ENCODE peak calls at places on chromosomes 4 and X, in five cellular contexts. J is T-helper 17 cell; V is stimulated activated CD8-positive, alpha-beta memory T cell treated with anti-CD3 and anti-CD28 coated beads, Interleukin-15, amount 100 ng/mL, for 4 hours; K is ecto neural progenitor cell; L is left cardiac atrium. Q is an unnamed sample.

GRCh38 chr4:1765409-1766335 is 27.4 kb upstream of the FGFR3 start:
- DNase-seq in J (no peak), V (no peak), K (no peak), L (no peak), Q (no peak)

GRCh38 chr4:10185518-10186227 is 69.1 kb upstream of the WDR1 start:
- DNase-seq in J (no peak), V (no peak), K (no peak), L (peak), Q (no peak)

GRCh38 chrX:74015379-74016019 is 288.5 kb upstream of the ZCCHC13 start:
- DNase-seq in J (peak), V (peak), K (peak), L (peak), Q (peak)

GRCh38 chrX:150854856-150855255 is 43.6 kb downstream of the CD99L2 start:
- DNase-seq in J (no peak), V (no peak), K (no peak), L (no peak), Q (no peak)

GRCh38 chr4:153326513-153326912 is 18.0 kb upstream of the MND1 start:
- DNase-seq in J (no peak), V (no peak), K (no peak), L (no peak), Q (no peak)

GRCh38 chr4:174826660-174827059 is 2.4 kb downstream of the GLRA3 start:
- DNase-seq in J (no peak), V (no peak), K (no peak), L (no peak), Q (no peak)

GRCh38 chr4:169417629-169418282 is 147.0 kb upstream of the SH3RF1 start:
- DNase-seq in J (no peak), V (no peak), K (no peak), L (no peak), Q (no peak)

GRCh38 chrX:115233497-115234219 is at the start of gene LRCH2:
- DNase-seq in J (no peak), V (no peak), K (peak), L (peak), Q (peak)

GRCh38 chrX:119605739-119606507 is at the start of gene NKRF:
- DNase-seq in J (peak), V (peak), K (peak), L (peak), Q (peak)

GRCh38 chrX:40145001-40145631 is 47.4 kb upstream of the BCOR start:
- DNase-seq in J (no peak), V (no peak), K (peak), L (no peak), Q (peak)

GRCh38 chrX:155534800-155535199 is 76.4 kb upstream of the F8A3 start:
- DNase-seq in J (no peak), V (no peak), K (no peak), L (no peak), Q (no peak)

GRCh38 chr4:25821899-25822298 is 40.9 kb downstream of the SEL1L3 start:
- DNase-seq in J (no peak), V (no peak), K (no peak), L (no peak), Q (no peak)

GRCh38 chrX:49286581-49286980 is 16.9 kb upstream of the GAGE10 start:
- DNase-seq in J (no peak), V (no peak), K (no peak), L (no peak), Q (no peak)

GRCh38 chr4:1266881-1267763 is 18.2 kb upstream of the CTBP1 start:
- DNase-seq in J (no peak), V (no peak), K (no peak), L (no peak), Q (no peak)

GRCh38 chr4:1520145-1520661 is 114.0 kb upstream of the NKX1-1 start:
- DNase-seq in J (no peak), V (no peak), K (no peak), L (peak), Q (peak)